ENCODE peak calls at places on chromosomes 11 and 22, in ten cellular contexts. Y, S, R, H, F, N, U, G, X and A are unnamed samples.

GRCh38 chr11:111400595-111400994 is 21.5 kb upstream of the POU2AF1 start:
- DNase-seq in F (no peak), G (no peak), R (no peak), U (no peak), H (no peak), N (no peak), Y (no peak), X (no peak), S (no peak), A (no peak)

GRCh38 chr22:48459859-48460823 is 1367.5 kb downstream of the BRD1 start:
- DNase-seq in N (no peak), U (no peak), G (no peak), S (no peak), H (no peak), R (no peak), Y (no peak), F (no peak), X (no peak), A (no peak)

GRCh38 chr11:94781822-94782221 is 13.7 kb downstream of the AMOTL1 start:
- DNase-seq in U (no peak), R (peak), G (peak), X (no peak), N (no peak), H (peak), Y (no peak), S (no peak), F (no peak), A (no peak)

GRCh38 chr11:68362801-68363379 is 50.5 kb downstream of the LRP5 start:
- DNase-seq in X (no peak), Y (no peak), G (no peak), U (peak), N (no peak), S (no peak), H (no peak), R (no peak), F (no peak), A (no peak)

GRCh38 chr11:27717377-27717776 is 17.1 kb upstream of the BDNF start:
- DNase-seq in G (peak), Y (no peak), R (no peak), U (no peak), F (no peak), H (peak), N (no peak), S (no peak), X (no peak), A (no peak)

GRCh38 chr22:17348464-17349103 is 20.7 kb upstream of the CECR2 start:
- DNase-seq in S (no peak), X (no peak), F (no peak), R (no peak), G (no peak), N (no peak), U (no peak), H (no peak), Y (no peak), A (no peak)

GRCh38 chr11:113874096-113874919 is 1.1 kb downstream of the USP28 start:
- DNase-seq in H (peak), N (no peak), G (peak), Y (no peak), F (no peak), R (peak), X (no peak), U (no peak), S (no peak), A (no peak)

GRCh38 chr11:108838102-108838803 is 173.4 kb downstream of the DDX10 start:
- DNase-seq in S (no peak), F (no peak), H (no peak), U (no peak), Y (no peak), R (no peak), N (no peak), X (no peak), G (no peak), A (no peak)

GRCh38 chr11:2409026-2409553 is 8.5 kb downstream of the TSSC4 start:
- DNase-seq in X (no peak), F (no peak), N (no peak), Y (no peak), H (no peak), G (no peak), U (no peak), R (no peak), S (no peak), A (no peak)

GRCh38 chr11:67120456-67120855 is 1.4 kb downstream of the KDM2A start:
- DNase-seq in U (no peak), R (no peak), H (no peak), G (no peak), S (no peak), F (no peak), Y (no peak), N (no peak), X (no peak), A (no peak)

GRCh38 chr11:127226959-127227358 is 226.4 kb upstream of the KIRREL3 start:
- DNase-seq in F (no peak), G (no peak), S (no peak), U (no peak), H (no peak), N (no peak), X (no peak), Y (no peak), R (peak), A (no peak)

GRCh38 chr11:76604652-76605241 is 65.8 kb downstream of the LRRC32 start:
- DNase-seq in F (no peak), N (no peak), G (peak), S (peak), X (no peak), Y (no peak), U (no peak), R (no peak), H (peak), A (peak)

GRCh38 chr11:130144721-130145327 is 14.8 kb upstream of the ST14 start:
- DNase-seq in X (no peak), R (no peak), U (no peak), S (no peak), F (peak), H (peak), Y (no peak), N (no peak), G (no peak), A (no peak)

GRCh38 chr11:132472411-132473205 is 1059.7 kb downstream of the OPCML start:
- DNase-seq in U (no peak), X (no peak), R (no peak), N (no peak), Y (no peak), S (no peak), H (peak), F (peak), G (peak), A (no peak)

GRCh38 chr11:78958444-78958843 is 383.8 kb upstream of the NARS2 start:
- DNase-seq in X (no peak), G (no peak), U (no peak), F (no peak), N (no peak), Y (no peak), S (no peak), H (no peak), R (no peak), A (no peak)

GRCh38 chr11:109939176-109939810 is 153.9 kb upstream of the ZC3H12C start:
- DNase-seq in H (peak), U (no peak), G (peak), S (no peak), N (no peak), X (no peak), R (peak), F (peak), Y (no peak), A (no peak)

GRCh38 chr11:123301696-123302400 is 106.8 kb upstream of the CLMP start:
- DNase-seq in X (peak), H (peak), U (peak), Y (peak), R (no peak), S (peak), F (peak), G (peak), N (peak), A (peak)

GRCh38 chr11:110121204-110121603 is 28.0 kb downstream of the ZC3H12C start:
- DNase-seq in F (no peak), G (peak), H (peak), U (no peak), R (peak), S (no peak), Y (no peak), X (no peak), N (no peak), A (no peak)

GRCh38 chr11:83571301-83571700 is 285.1 kb upstream of the CCDC90B start:
- DNase-seq in N (no peak), R (peak), U (no peak), G (peak), F (no peak), H (peak), Y (no peak), S (no peak), X (no peak), A (no peak)

GRCh38 chr22:49783926-49784629 is 43.6 kb downstream of the BRD1 start:
- DNase-seq in F (no peak), G (no peak), S (no peak), N (no peak), H (no peak), U (no peak), R (no peak), X (no peak), Y (peak), A (peak)

GRCh38 chr11:125443767-125444311 is 52.2 kb downstream of the FEZ1 start:
- DNase-seq in R (no peak), G (no peak), F (peak), H (no peak), N (no peak), U (no peak), X (peak), S (no peak), Y (no peak), A (no peak)

GRCh38 chr22:43110927-43111623 is 525 bp downstream of the BIK start:
- DNase-seq in X (peak), H (no peak), U (no peak), N (no peak), G (peak), Y (no peak), R (no peak), F (peak), S (peak), A (no peak)

GRCh38 chr11:124602751-124603150 is 8.5 kb upstream of the PANX3 start:
- DNase-seq in Y (no peak), U (no peak), F (no peak), S (no peak), H (no peak), N (no peak), G (peak), X (no peak), R (no peak), A (no peak)

GRCh38 chr11:8257003-8257664 is 6.5 kb downstream of the LMO1 start:
- DNase-seq in R (peak), S (no peak), H (no peak), F (no peak), Y (no peak), G (no peak), X (no peak), U (no peak), N (no peak), A (no peak)

DNA sequence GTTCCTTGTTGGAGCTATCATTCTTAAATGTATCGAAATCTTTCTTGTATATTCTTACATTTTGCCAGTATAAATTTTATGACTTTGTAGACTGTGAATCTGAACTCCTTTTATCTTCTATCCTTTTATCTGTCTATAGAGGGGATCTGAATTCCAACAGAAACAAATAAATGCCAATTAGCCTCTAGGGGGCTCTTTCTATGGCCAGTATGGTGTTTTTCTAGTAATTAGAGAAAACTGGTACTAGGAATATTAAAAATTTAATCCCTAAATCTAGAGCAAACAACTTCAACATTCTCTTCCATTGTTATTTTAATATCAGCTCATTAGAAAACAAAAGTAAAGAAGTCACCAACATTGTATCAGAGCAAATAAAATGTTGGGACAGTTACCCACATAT is 21.5 kb upstream of the CAT start:
- DNase-seq in U (no peak), Y (no peak), F (no peak), X (no peak), S (no peak), H (no peak), N (no peak), G (no peak), R (no peak), A (no peak)
- TF ChIP-seq CTCF in U (no peak), Y (no peak), F (no peak), X (no peak), S (no peak), H (peak), N (no peak), G (no peak), R (no peak), A (peak)

GRCh38 chr11:74321487-74322188 is 10.2 kb upstream of the P4HA3 start:
- DNase-seq in X (peak), G (peak), R (peak), Y (no peak), S (no peak), N (no peak), F (peak), H (peak), U (peak), A (no peak)
- TF ChIP-seq CTCF in X (peak), G (peak), R (peak), Y (peak), S (peak), N (peak), F (peak), H (peak), U (peak), A (peak)

DNA sequence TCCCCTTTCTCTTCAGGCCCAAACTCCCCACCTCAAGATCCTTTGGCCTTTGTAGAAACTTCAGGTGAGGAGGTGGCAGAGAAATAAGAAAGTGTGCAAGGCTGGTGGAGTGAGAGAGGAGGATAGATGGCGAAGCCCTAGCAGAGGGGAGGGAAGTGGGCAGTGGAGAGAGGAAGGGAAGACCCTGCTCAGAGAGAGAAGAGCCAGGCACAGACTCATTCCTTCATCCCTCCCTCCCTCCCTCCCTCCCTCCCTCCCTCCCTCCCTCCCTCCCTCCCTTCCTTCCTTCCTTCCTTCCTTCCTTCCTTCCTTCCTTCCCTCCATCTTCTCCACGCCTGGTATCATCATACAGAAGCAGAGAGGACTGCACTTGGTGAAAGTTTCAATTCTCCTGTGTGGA is 21.0 kb downstream of the RTN4RL2 start:
- DNase-seq in N (no peak), S (no peak), H (no peak), F (no peak), X (no peak), R (no peak), Y (no peak), G (no peak), U (no peak), A (no peak)
- TF ChIP-seq CTCF in N (no peak), S (no peak), H (no peak), F (no peak), X (no peak), R (no peak), Y (no peak), G (no peak), U (no peak), A (no peak)

GRCh38 chr11:74694136-74694535 is 37.1 kb downstream of the CHRDL2 start:
- DNase-seq in R (no peak), G (no peak), X (no peak), H (no peak), S (no peak), U (no peak), F (no peak), N (no peak), Y (no peak), A (no peak)

GRCh38 chr11:74695705-74696280 is 35.4 kb downstream of the CHRDL2 start:
- DNase-seq in F (peak), U (no peak), H (no peak), X (no peak), R (no peak), S (no peak), G (no peak), N (no peak), Y (no peak), A (no peak)

GRCh38 chr11:74696488-74696887 is 34.7 kb downstream of the CHRDL2 start:
- DNase-seq in F (no peak), S (no peak), U (no peak), Y (no peak), X (no peak), H (peak), N (no peak), G (no peak), R (no peak), A (no peak)

GRCh38 chr11:74693531-74693930 is 37.7 kb downstream of the CHRDL2 start:
- DNase-seq in Y (no peak), N (no peak), G (no peak), U (no peak), R (no peak), S (no peak), F (no peak), H (no peak), X (no peak), A (no peak)

GRCh38 chr11:74694536-74694935 is 36.7 kb downstream of the CHRDL2 start:
- DNase-seq in S (no peak), U (no peak), F (no peak), G (no peak), N (no peak), X (no peak), R (peak), Y (no peak), H (no peak), A (no peak)
- TF ChIP-seq CTCF in S (no peak), U (no peak), F (no peak), G (no peak), N (no peak), X (no peak), R (no peak), Y (no peak), H (no peak), A (no peak)

DNA sequence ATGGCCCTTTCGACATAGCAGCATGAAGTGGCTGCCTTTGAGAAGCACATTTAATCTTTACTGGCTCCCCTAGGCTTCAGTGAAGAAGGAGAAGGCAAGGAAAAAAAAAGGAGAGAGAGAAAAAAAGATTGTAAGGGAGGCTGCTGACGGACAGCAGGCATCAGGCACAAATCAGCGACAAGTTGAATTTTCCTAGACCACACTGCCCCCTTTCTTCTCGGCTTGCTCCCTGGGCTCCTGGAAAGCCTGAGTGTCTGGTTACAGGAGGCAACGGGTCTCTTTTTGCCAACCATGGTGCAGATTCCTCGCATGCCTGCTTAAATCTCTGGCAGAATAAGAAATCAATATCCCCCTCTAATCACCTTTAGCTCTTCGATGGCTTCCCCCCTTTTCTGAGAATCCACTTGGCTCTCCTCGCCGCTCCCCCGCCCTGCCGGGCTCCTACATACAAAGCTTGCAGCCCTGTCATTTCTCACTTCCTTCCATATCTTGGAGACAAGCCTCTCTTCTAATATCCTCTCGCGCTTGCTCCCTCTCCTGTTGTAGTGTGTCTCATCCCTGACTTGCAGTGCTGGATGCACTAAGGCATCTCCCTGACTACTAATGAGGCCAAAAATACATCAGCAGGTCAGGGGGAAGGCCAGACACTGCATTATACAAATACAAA is 14.3 kb downstream of the BLID start:
- DNase-seq in X (peak), H (peak), S (peak), G (peak), F (peak), U (peak), Y (peak), R (peak), N (peak), A (peak)
- TF ChIP-seq CTCF in X (peak), H (peak), S (peak), G (peak), F (peak), U (no peak), Y (peak), R (peak), N (peak), A (peak)

GRCh38 chr11:269146-269890 is 8.9 kb upstream of the NLRP6 start:
- DNase-seq in F (no peak), G (no peak), S (no peak), Y (peak), N (no peak), X (no peak), U (no peak), H (peak), R (peak), A (no peak)
- TF ChIP-seq CTCF in F (no peak), G (no peak), S (no peak), Y (no peak), N (no peak), X (no peak), U (no peak), H (no peak), R (no peak), A (no peak)

DNA sequence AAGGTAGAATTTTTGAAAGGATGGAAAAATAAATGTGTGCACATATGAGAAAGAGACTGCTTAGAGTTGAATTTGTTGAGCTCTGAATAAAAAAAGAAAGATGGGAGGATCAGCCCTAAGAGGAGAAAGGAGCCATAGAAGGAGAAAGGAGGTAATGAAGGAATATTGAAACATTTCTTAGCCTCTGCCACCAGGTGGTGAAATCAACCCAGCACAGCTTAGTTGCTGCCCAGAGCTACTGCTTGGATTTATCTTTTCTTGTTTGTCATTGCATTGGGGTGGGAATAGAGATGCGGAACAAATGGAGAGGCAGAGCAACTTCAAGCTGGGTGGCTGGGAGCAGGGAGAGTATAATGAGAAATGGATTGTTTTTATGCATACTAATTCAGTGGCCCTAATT is 80.4 kb downstream of the SERGEF start:
- DNase-seq in S (no peak), H (no peak), G (no peak), X (peak), U (no peak), N (no peak), Y (no peak), R (no peak), F (no peak), A (no peak)
- TF ChIP-seq CTCF in S (no peak), H (peak), G (peak), X (no peak), U (peak), N (no peak), Y (no peak), R (no peak), F (peak), A (no peak)

DNA sequence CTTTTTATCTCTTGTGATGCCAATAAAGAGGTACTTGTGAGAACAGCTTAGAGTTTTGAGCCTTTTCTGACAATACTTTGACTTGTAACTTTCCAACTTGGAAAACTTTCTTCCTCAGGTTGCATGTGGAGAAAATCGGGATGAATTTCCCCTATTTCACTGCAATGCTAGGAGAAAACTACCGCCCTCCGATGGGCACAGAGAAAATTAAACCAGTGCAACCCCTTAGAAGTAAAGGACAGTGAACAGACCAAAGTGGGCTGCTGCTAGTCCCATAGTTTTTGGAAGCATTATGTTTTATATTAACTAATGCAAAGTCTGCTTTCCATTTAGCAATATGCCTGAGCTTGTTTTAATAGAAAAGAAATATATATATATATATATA is 195.5 kb upstream of the RAG2 start:
- DNase-seq in Y (no peak), S (no peak), U (no peak), N (no peak), X (no peak), F (peak), G (peak), R (no peak), H (no peak), A (no peak)
- TF ChIP-seq CTCF in Y (no peak), S (no peak), U (no peak), N (peak), X (no peak), F (peak), G (no peak), R (no peak), H (peak), A (no peak)

GRCh38 chr22:46737105-46737975 is 712 bp downstream of the CERK start:
- DNase-seq in H (peak), X (peak), Y (peak), G (peak), F (peak), R (no peak), S (peak), U (peak), N (peak), A (peak)
- TF ChIP-seq CTCF in H (no peak), X (no peak), Y (no peak), G (no peak), F (no peak), R (no peak), S (no peak), U (no peak), N (no peak), A (no peak)